ENCODE peak calls at places on chromosomes 16 and 17, in four cellular contexts. S is A549, P is IMR-90, J is Caco-2. W is an unnamed sample.

GRCh38 chr16:88856122-88856827 is 472 bp downstream of the GALNS start:
- DNase-seq in S (no peak), P (no peak), J (peak; percentile 74), W (no peak)

GRCh38 chr17:71921726-71922320 is 199.0 kb upstream of the SOX9 start:
- DNase-seq in P (no peak), S (no peak), J (no peak), W (no peak)

GRCh38 chr17:40399185-40399584 is 18.5 kb downstream of the TOP2A start:
- DNase-seq in J (no peak), P (peak; percentile 74), S (peak; percentile 67), W (peak; percentile 12)

GRCh38 chr17:55448681-55449080 is 27.0 kb upstream of the MMD start:
- DNase-seq in P (peak; percentile 75), J (no peak), S (no peak), W (no peak)

GRCh38 chr17:37698132-37698615 is 46.7 kb downstream of the HNF1B start:
- DNase-seq in S (peak; percentile 58), P (peak; percentile 79), J (no peak), W (no peak)

GRCh38 chr16:6232060-6232459 is 1100.6 kb upstream of the RBFOX1 start:
- DNase-seq in P (no peak), S (no peak), J (no peak), W (no peak)

GRCh38 chr17:40618754-40619625 is 28.6 kb downstream of the SMARCE1 start:
- DNase-seq in P (no peak), J (no peak), S (no peak), W (no peak)

GRCh38 chr17:60134396-60135159 is 15.2 kb upstream of the CA4 start:
- DNase-seq in P (peak; percentile 67), J (peak; percentile 31), S (no peak), W (no peak)

GRCh38 chr16:88456356-88457292 is 3.5 kb downstream of the ZFPM1 start:
- DNase-seq in J (no peak), P (no peak), S (no peak), W (no peak)

GRCh38 chr16:89277049-89277448 is 59.5 kb downstream of the ZNF778 start:
- DNase-seq in S (no peak), J (no peak), P (no peak), W (no peak)

GRCh38 chr16:49400611-49401010 is 27.0 kb downstream of the C16orf78 start:
- DNase-seq in S (no peak), P (no peak), J (no peak), W (no peak)

GRCh38 chr17:38886643-38887010 is 16.8 kb downstream of the LASP1 start:
- DNase-seq in S (no peak), J (no peak), P (no peak), W (no peak)

GRCh38 chr16:12775689-12776236 is 27.9 kb downstream of the CPPED1 start:
- DNase-seq in J (no peak), P (no peak), S (no peak), W (no peak)

GRCh38 chr17:75604034-75604695 is 16.6 kb downstream of the MYO15B start:
- DNase-seq in J (no peak), P (no peak), S (no peak), W (no peak)

GRCh38 chr16:50304467-50305440 is 38.4 kb downstream of the ADCY7 start:
- DNase-seq in J (no peak), S (no peak), P (no peak), W (no peak)

GRCh38 chr16:15489016-15489415 is 54.6 kb downstream of the BMERB1 start:
- DNase-seq in P (no peak), S (no peak), J (no peak), W (no peak)

GRCh38 chr16:56241596-56241995 is 50.3 kb downstream of the GNAO1 start:
- DNase-seq in S (no peak), J (no peak), P (peak; percentile 35), W (peak; percentile 28)

GRCh38 chr17:65696739-65697394 is 135.4 kb upstream of the AXIN2 start:
- DNase-seq in S (no peak), J (no peak), P (peak; percentile 65), W (peak; percentile 14)

GRCh38 chr16:65644821-65645220 is 523.0 kb upstream of the CDH11 start:
- DNase-seq in J (no peak), S (no peak), P (no peak), W (no peak)

GRCh38 chr16:48250520-48251278 is 3.4 kb upstream of the ABCC11 start:
- DNase-seq in S (no peak), J (no peak), P (no peak), W (no peak)

GRCh38 chr17:74332763-74333220 is 6.8 kb downstream of the KIF19 start:
- DNase-seq in S (no peak), P (no peak), J (no peak), W (no peak)

GRCh38 chr17:74328487-74328886 is 2.5 kb downstream of the KIF19 start:
- DNase-seq in J (no peak), S (no peak), P (no peak), W (no peak)

GRCh38 chr17:74329378-74329777 is 3.4 kb downstream of the KIF19 start:
- DNase-seq in S (no peak), J (no peak), P (no peak), W (no peak)

GRCh38 chr17:74332017-74332650 is 6.1 kb downstream of the KIF19 start:
- DNase-seq in P (no peak), J (no peak), S (no peak), W (no peak)

DNA sequence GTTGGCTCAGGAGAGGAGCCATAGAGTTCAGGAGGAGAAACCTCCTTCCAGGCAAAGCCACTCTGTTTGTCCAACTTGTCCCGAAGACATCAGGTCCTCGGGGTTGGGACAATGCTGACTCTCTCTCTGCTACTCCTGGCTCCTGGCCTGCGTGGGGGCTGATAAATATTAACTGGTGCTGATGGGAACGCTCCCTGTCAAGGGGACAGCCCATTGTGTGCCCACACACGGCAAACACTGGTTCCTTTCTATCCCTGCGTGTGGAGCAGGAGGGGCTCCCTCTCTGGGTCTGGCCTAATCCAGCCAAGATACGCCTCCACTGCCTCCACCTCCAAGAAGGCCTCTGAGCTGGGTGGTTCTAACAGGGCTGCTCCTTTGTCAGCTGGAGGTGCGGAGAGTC is 4.4 kb downstream of the KIF19 start:
- DNase-seq in S (no peak), P (no peak), J (no peak), W (no peak)
- H3K4me3 ChIP-seq in S (no peak overlapping the region), P (no peak overlapping the region), J (no peak overlapping the region), W (no peak overlapping the region)

DNA sequence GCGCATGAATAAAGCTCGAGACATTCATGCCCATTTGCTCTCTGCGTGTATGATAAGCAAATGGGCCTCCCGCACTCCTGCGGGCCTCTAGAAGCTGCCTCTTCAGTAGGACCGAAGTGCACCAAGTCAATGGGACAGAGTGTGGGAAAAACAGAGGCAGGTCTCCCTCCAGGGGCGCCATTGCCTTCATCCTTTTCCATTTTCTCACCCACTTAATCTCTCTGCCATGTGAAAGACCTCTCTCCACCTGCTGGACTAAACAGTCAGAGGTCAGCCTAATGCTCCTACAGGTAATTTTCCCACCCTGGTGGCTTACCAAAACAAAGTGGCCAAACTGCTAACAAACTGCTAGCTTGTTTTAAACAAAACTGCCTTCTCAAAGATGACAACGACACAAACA is 210.9 kb downstream of the ZFHX3 start:
- DNase-seq in S (no peak), J (no peak), P (no peak), W (no peak)
- TF ChIP-seq CTCF in S (no peak), J (peak; percentile 39), P (no peak), W (no peak)

GRCh38 chr17:27793906-27794380 is 6.4 kb downstream of the NOS2 start:
- DNase-seq in S (no peak), P (no peak), J (no peak), W (no peak)
- H3K4me3 ChIP-seq in S (peak overlapping the region; percentile 53), P (no peak overlapping the region), J (peak overlapping the region; percentile 56), W (no peak overlapping the region)

GRCh38 chr17:57834146-57834741 is 15.6 kb downstream of the MRPS23 start:
- DNase-seq in J (no peak), P (no peak), S (no peak), W (no peak)
- TF ChIP-seq CTCF in J (peak; percentile 13), P (no peak), S (no peak), W (no peak)

GRCh38 chr17:43713494-43714162 is 45.0 kb downstream of the SOST start:
- DNase-seq in P (no peak), S (peak; percentile 76), J (no peak), W (no peak)
- H3K4me3 ChIP-seq in P (peak overlapping the region; percentile 67), S (peak overlapping the region; percentile 44), J (peak overlapping the region; percentile 44), W (peak overlapping the region; percentile 52)

GRCh38 chr17:80361495-80362220 is 53.3 kb upstream of the ENDOV start:
- DNase-seq in J (peak; percentile 33), S (peak; percentile 40), P (no peak), W (no peak)
- TF ChIP-seq CTCF in J (peak; percentile 39), S (peak; percentile 5), P (peak; percentile 18), W (peak; percentile 41)

DNA sequence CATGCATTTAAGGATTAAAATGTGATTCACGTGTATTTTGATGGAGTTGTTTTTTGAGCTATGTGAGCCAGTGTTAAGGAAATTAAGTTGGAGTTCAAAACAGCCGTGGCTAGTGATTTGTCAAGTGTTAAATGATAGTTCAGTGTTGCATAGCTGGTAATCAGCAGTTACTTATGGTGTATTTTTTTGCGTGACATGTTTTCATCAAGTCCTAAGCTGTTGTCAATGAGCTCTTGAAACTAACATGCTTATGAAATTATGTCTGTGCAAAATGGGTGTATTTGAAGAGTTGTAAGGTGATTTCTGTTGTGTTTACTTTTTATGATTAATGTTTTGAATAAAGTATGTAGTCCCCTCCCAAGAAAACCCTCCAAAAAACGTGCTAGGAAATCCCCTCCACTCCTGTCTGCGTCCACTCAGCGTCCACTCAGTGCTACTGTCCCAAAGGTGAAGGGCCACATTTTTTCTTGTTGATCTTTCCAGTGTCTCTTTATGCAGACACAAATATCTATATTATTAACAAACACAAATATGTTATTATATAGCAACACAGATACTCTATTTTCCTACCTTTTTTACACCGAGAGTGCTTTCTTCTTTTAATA is 30.0 kb downstream of the USP10 start:
- DNase-seq in J (no peak), S (no peak), P (peak; percentile 34), W (no peak)
- H3K4me3 ChIP-seq in J (no peak overlapping the region), S (peak overlapping the region; percentile 33), P (peak overlapping the region; percentile 9), W (peak overlapping the region; percentile 19)

DNA sequence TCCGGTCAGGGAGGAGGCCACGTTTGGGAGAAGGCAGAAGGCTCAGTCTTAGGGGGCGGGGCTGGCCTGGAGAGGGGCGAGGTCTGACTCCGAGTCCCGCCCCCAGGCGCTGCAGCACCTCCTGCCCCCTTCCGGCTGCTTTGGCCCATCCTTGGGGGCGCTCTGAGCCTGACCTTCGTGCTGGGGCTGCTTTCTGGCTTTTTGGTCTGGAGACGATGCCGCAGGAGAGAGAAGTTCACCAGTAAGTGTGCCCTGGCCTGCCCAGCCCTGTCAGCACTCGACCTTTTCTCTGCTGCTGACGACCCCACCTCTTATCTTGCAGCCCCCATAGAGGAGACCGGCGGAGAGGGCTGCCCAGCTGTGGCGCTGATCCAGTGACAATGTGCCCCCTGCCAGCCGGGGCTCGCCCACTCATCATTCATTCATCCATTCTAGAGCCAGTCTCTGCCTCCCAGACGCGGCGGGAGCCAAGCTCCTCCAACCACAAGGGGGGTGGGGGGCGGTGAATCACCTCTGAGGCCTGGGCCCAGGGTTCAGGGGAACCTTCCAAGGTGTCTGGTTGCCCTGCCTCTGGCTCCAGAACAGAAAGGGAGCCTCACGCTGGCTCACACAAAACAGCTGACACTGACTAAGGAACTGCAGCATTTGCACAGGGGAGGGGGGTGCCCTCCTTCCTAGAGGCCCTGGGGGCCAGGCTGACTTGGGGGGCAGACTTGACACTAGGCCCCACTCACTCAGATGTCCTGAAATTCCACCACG is 1.5 kb downstream of the TNFRSF12A start:
- DNase-seq in P (peak; percentile 94), J (peak; percentile 91), S (peak; percentile 72), W (peak; percentile 75)
- TF ChIP-seq CTCF in P (peak; percentile 38), J (peak; percentile 69), S (peak; percentile 31), W (peak; percentile 71)